ENCODE peak calls at places on chromosomes 13 and 19, in four cellular contexts. O, M, W and Q are unnamed samples.

GRCh38 chr19:47228168-47228936 is 2.6 kb downstream of the BBC3 start:
- DNase-seq in M (no peak), O (no peak), W (peak; percentile 69), Q (peak; percentile 72)

GRCh38 chr19:3818479-3818878 is 32.3 kb upstream of the MATK start:
- DNase-seq in M (no peak), O (no peak), W (no peak), Q (no peak)

GRCh38 chr13:112752711-112753541 is 63.1 kb downstream of the ATP11A start:
- DNase-seq in W (no peak), M (no peak), O (no peak), Q (no peak)

GRCh38 chr19:32691952-32692726 is 518 bp downstream of the NUDT19 start:
- DNase-seq in W (no peak), M (no peak), O (no peak), Q (no peak)

GRCh38 chr13:112635323-112635722 is 47.4 kb upstream of the TUBGCP3 start:
- DNase-seq in M (no peak), W (no peak), O (no peak), Q (no peak)

GRCh38 chr13:53104120-53104519 is 75.5 kb downstream of the OLFM4 start:
- DNase-seq in O (no peak), M (no peak), W (no peak), Q (no peak)

GRCh38 chr13:45393941-45394570 is 24.1 kb downstream of the SLC25A30 start:
- DNase-seq in O (no peak), W (peak; percentile 61), M (peak; percentile 33), Q (no peak)

GRCh38 chr13:44818428-44818827 is 170.8 kb downstream of the NUFIP1 start:
- DNase-seq in W (peak; percentile 24), O (no peak), M (peak; percentile 20), Q (no peak)

GRCh38 chr13:36543671-36544070 is 111.4 kb downstream of the CCNA1 start:
- DNase-seq in M (no peak), W (no peak), O (no peak), Q (no peak)

GRCh38 chr13:20049558-20050473 is 91.3 kb downstream of the ZMYM2 start:
- DNase-seq in M (no peak), W (peak; percentile 9), O (no peak), Q (no peak)

GRCh38 chr13:110305949-110306339 is 1.0 kb downstream of the COL4A1 start:
- DNase-seq in O (no peak), M (no peak), W (no peak), Q (no peak)

GRCh38 chr19:37932985-37933953 is 26.3 kb downstream of the SIPA1L3 start:
- DNase-seq in M (no peak), O (no peak), W (peak; percentile 38), Q (no peak)

GRCh38 chr19:57279418-57280164 is 694 bp upstream of the ZNF460 start:
- DNase-seq in M (peak; percentile 71), W (peak; percentile 95), O (peak; percentile 77), Q (peak; percentile 81)

GRCh38 chr13:112893570-112894422 is 75.2 kb upstream of the MCF2L start:
- DNase-seq in M (no peak), W (peak; percentile 76), O (no peak), Q (peak; percentile 36)

GRCh38 chr13:109666656-109667448 is 119.5 kb downstream of the IRS2 start:
- DNase-seq in W (no peak), M (no peak), O (no peak), Q (no peak)

GRCh38 chr13:100673376-100673830 is 1.2 kb downstream of the TMTC4 start:
- DNase-seq in W (no peak), M (no peak), O (no peak), Q (peak; percentile 54)

GRCh38 chr19:21474671-21475181 is 30.7 kb upstream of the ZNF429 start:
- DNase-seq in W (no peak), O (no peak), M (peak; percentile 93), Q (no peak)

GRCh38 chr13:85019121-85019520 is 780.1 kb downstream of the SLITRK6 start:
- DNase-seq in W (no peak), M (no peak), O (no peak), Q (no peak)

GRCh38 chr13:86269511-86269910 is 470.3 kb upstream of the SLITRK6 start:
- DNase-seq in W (no peak), M (no peak), O (no peak), Q (no peak)

GRCh38 chr13:21150013-21150412 is 26.3 kb downstream of the SKA3 start:
- DNase-seq in O (no peak), W (no peak), M (no peak), Q (no peak)

GRCh38 chr13:102993348-102993747 is 72.9 kb downstream of the SLC10A2 start:
- DNase-seq in W (no peak), M (no peak), O (no peak), Q (no peak)

GRCh38 chr19:40799558-40800338 is 757 bp downstream of the EGLN2 start:
- DNase-seq in W (no peak), M (no peak), O (no peak), Q (peak; percentile 73)

GRCh38 chr13:24271611-24272451 is 37.5 kb upstream of the C1QTNF9 start:
- DNase-seq in W (peak; percentile 68), O (peak; percentile 70), M (no peak), Q (no peak)

GRCh38 chr13:113643593-113643992 is 14.4 kb downstream of the ATP4B start:
- DNase-seq in M (no peak), O (no peak), W (no peak), Q (no peak)

GRCh38 chr19:29540128-29540527 is 14.3 kb downstream of the VSTM2B start:
- DNase-seq in M (no peak), W (no peak), O (no peak), Q (no peak)

GRCh38 chr19:23075031-23075733 is 41.6 kb upstream of the ZNF730 start:
- DNase-seq in W (no peak), O (no peak), M (peak; percentile 94), Q (peak; percentile 95)

GRCh38 chr13:42048625-42049453 is at the start of gene DGKH:
- DNase-seq in W (no peak), M (no peak), O (no peak), Q (no peak)

GRCh38 chr13:114078501-114079451 is 53.6 kb downstream of the RASA3 start:
- DNase-seq in W (no peak), O (no peak), M (no peak), Q (no peak)

GRCh38 chr13:48078251-48078656 is 16.6 kb downstream of the MED4 start:
- DNase-seq in M (no peak), W (peak; percentile 42), O (peak; percentile 68), Q (no peak)

GRCh38 chr13:51243832-51244231 is 21.6 kb downstream of the FAM124A start:
- DNase-seq in M (peak; percentile 68), W (no peak), O (no peak), Q (peak; percentile 87)

GRCh38 chr13:32086791-32087441 is 55.3 kb downstream of the FRY start:
- DNase-seq in W (no peak), O (no peak), M (no peak), Q (no peak)

GRCh38 chr13:51619614-51620013 is 35.4 kb downstream of the WDFY2 start:
- DNase-seq in O (no peak), M (no peak), W (no peak), Q (no peak)

GRCh38 chr13:48715977-48716376 is 62.2 kb downstream of the CYSLTR2 start:
- DNase-seq in O (no peak), M (no peak), W (no peak), Q (no peak)

GRCh38 chr19:49880162-49880869 is 2.8 kb downstream of the TBC1D17 start:
- DNase-seq in M (no peak), W (no peak), O (no peak), Q (no peak)

GRCh38 chr19:58325623-58326022 is 1.2 kb upstream of the ZSCAN22 start:
- DNase-seq in O (no peak), M (no peak), W (no peak), Q (no peak)

GRCh38 chr13:99978781-99979452 is 2.7 kb upstream of the ZIC2 start:
- DNase-seq in O (no peak), M (no peak), W (no peak), Q (no peak)

GRCh38 chr13:28564030-28564429 is 69.1 kb upstream of the FLT1 start:
- DNase-seq in O (no peak), M (no peak), W (no peak), Q (no peak)

GRCh38 chr19:12985049-12985776 is 10.1 kb upstream of the NFIX start:
- DNase-seq in O (no peak), M (no peak), W (peak; percentile 75), Q (no peak)
- TF ChIP-seq SUZ12 in O (no peak), M (no peak), W (no peak), Q (no peak)

GRCh38 chr13:90545070-90545840 is 802.2 kb upstream of the MIR17HG start:
- DNase-seq in M (no peak), W (no peak), O (no peak), Q (no peak)
- TF ChIP-seq ZNF274 in M (no peak), W (no peak), O (no peak), Q (no peak)

GRCh38 chr19:19021115-19021514 is 12.2 kb downstream of the SUGP2 start:
- DNase-seq in W (peak; percentile 59), M (no peak), O (no peak), Q (no peak)
- TF ChIP-seq SUZ12 in W (no peak), M (no peak), O (no peak), Q (no peak)

GRCh38 chr19:6483235-6483634 is 1.6 kb upstream of the DENND1C start:
- DNase-seq in W (no peak), O (no peak), M (no peak), Q (no peak)

GRCh38 chr19:6484251-6484650 is 2.7 kb upstream of the DENND1C start:
- DNase-seq in W (no peak), O (no peak), M (no peak), Q (no peak)

GRCh38 chr19:6480843-6481415 is 658 bp downstream of the DENND1C start:
- DNase-seq in O (no peak), W (no peak), M (no peak), Q (no peak)

GRCh38 chr19:6481541-6482342 is at the start of gene DENND1C:
- DNase-seq in O (peak; percentile 45), W (peak; percentile 47), M (no peak), Q (no peak)

DNA sequence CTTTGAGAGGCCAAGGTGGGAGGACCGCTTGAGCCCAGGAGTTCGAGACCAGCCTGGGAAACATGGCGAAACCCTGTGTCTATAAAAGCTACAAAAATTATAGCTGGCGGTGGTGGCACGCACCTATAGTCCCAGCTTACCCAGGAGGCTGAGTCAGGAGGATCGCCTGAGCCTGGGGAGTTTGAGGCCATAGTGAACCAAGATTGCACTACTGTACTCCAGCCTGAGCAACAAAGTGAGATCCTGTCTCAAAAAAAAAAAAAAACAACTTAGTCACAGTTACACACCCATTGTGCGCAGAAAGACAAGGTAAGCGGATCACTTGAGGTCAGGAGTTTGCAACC is 728 bp upstream of the DENND1C start:
- DNase-seq in M (no peak), W (no peak), O (no peak), Q (no peak)
- TF ChIP-seq ZNF274 in M (no peak), W (no peak), O (no peak), Q (no peak)

GRCh38 chr19:46076031-46076880 is 35.5 kb upstream of the IGFL4 start:
- DNase-seq in M (no peak), O (no peak), W (no peak), Q (no peak)

GRCh38 chr19:46069841-46070341 is 29.1 kb upstream of the IGFL4 start:
- DNase-seq in M (no peak), O (no peak), W (peak; percentile 42), Q (no peak)

GRCh38 chr19:46076951-46077814 is 36.4 kb upstream of the IGFL4 start:
- DNase-seq in O (no peak), W (peak; percentile 87), M (peak; percentile 74), Q (peak; percentile 85)

GRCh38 chr19:46077815-46078167 is 37.0 kb upstream of the IGFL4 start:
- DNase-seq in O (no peak), W (no peak), M (no peak), Q (no peak)

GRCh38 chr19:46073268-46073922 is 32.6 kb upstream of the IGFL4 start:
- DNase-seq in M (no peak), O (no peak), W (no peak), Q (no peak)
- TF ChIP-seq SUZ12 in M (no peak), O (no peak), W (no peak), Q (no peak)